ENCODE peak calls at places on chromosomes 16 and 17, in nine cellular contexts. M is GM12864, I is heart right ventricle, K is heart left ventricle, U is astrocyte, L is endodermal cell, X is cardiac fibroblast, W is left lung, J is ascending aorta. O is an unnamed sample.

GRCh38 chr16:68921654-68922053 is 78.3 kb downstream of the TANGO6 start:
- DNase-seq in U (peak), I (no peak), L (no peak), X (peak), M (no peak), W (no peak), K (no peak), J (no peak), O (no peak)

GRCh38 chr16:28090646-28091377 is 27.3 kb upstream of the GSG1L start:
- DNase-seq in X (peak), U (peak), K (peak), J (no peak), M (no peak), L (peak), I (no peak), W (no peak), O (no peak)

GRCh38 chr16:48206594-48207242 is 37.4 kb upstream of the LONP2 start:
- DNase-seq in I (no peak), W (no peak), M (peak), K (no peak), U (no peak), L (no peak), X (peak), J (no peak), O (no peak)

GRCh38 chr16:370980-371728 is 816 bp upstream of the MRPL28 start:
- DNase-seq in X (no peak), J (no peak), M (no peak), I (no peak), W (no peak), K (peak), U (no peak), L (peak), O (no peak)

GRCh38 chr16:85376292-85377095 is 236.6 kb upstream of the GSE1 start:
- DNase-seq in M (no peak), I (peak), X (no peak), K (no peak), J (no peak), L (no peak), U (no peak), W (no peak), O (no peak)

GRCh38 chr16:89350701-89351380 is 133.3 kb downstream of the ZNF778 start:
- DNase-seq in U (peak), I (no peak), X (no peak), J (no peak), M (no peak), L (no peak), W (no peak), K (no peak), O (no peak)

GRCh38 chr17:6753006-6753445 is 2.8 kb upstream of the XAF1 start:
- DNase-seq in W (peak), I (peak), L (peak), X (peak), M (no peak), J (no peak), K (peak), U (peak), O (peak)

GRCh38 chr17:57634713-57635465 is 110.2 kb downstream of the CCDC182 start:
- DNase-seq in I (no peak), X (peak), L (no peak), K (no peak), U (peak), W (no peak), M (no peak), J (no peak), O (no peak)

GRCh38 chr16:25633549-25633948 is 58.2 kb upstream of the HS3ST4 start:
- DNase-seq in L (peak), U (no peak), I (no peak), X (peak), K (no peak), M (peak), W (no peak), J (no peak), O (no peak)

GRCh38 chr16:68267612-68268405 is 3.5 kb downstream of the SLC7A6 start:
- DNase-seq in K (no peak), J (no peak), W (no peak), I (no peak), M (no peak), U (no peak), L (peak), X (no peak), O (no peak)

GRCh38 chr17:29615048-29615385 is 7.7 kb downstream of the CORO6 start:
- DNase-seq in L (no peak), K (no peak), X (peak), J (no peak), M (no peak), U (no peak), I (no peak), W (peak), O (no peak)

GRCh38 chr16:3587547-3588110 is 10.4 kb upstream of the NLRC3 start:
- DNase-seq in J (no peak), K (no peak), U (no peak), M (no peak), I (no peak), W (no peak), L (no peak), X (no peak), O (no peak)

GRCh38 chr17:2595736-2596135 is 2.3 kb downstream of the PAFAH1B1 start:
- DNase-seq in I (no peak), X (peak), K (no peak), J (no peak), M (no peak), U (no peak), L (peak), W (no peak), O (peak)

GRCh38 chr16:67169642-67170167 is 633 bp upstream of the NOL3 start:
- DNase-seq in J (no peak), K (no peak), W (no peak), L (peak), M (no peak), U (no peak), X (peak), I (peak), O (peak)

GRCh38 chr16:87047221-87048037 is 269.8 kb downstream of the C16orf95 start:
- DNase-seq in M (no peak), I (no peak), W (no peak), X (no peak), U (no peak), J (no peak), L (peak), K (no peak), O (peak)

GRCh38 chr17:30344283-30345088 is 10.6 kb upstream of the TMIGD1 start:
- DNase-seq in J (no peak), K (peak), L (no peak), M (no peak), W (peak), U (peak), X (peak), I (peak), O (peak)

GRCh38 chr17:17051791-17052461 is 9.7 kb downstream of the MPRIP start:
- DNase-seq in J (no peak), M (no peak), X (peak), I (no peak), L (peak), W (no peak), U (no peak), K (no peak), O (peak)

GRCh38 chr16:57795431-57795878 is 6.8 kb downstream of the KIFC3 start:
- DNase-seq in U (peak), M (no peak), L (peak), X (peak), J (no peak), I (peak), W (no peak), K (peak), O (peak)

GRCh38 chr17:45341389-45342158 is 24.8 kb upstream of the MAP3K14 start:
- DNase-seq in J (no peak), U (peak), X (peak), L (peak), W (peak), I (peak), M (no peak), K (peak), O (peak)

GRCh38 chr17:70478883-70479282 is 309.6 kb downstream of the KCNJ2 start:
- DNase-seq in W (no peak), X (no peak), U (no peak), K (no peak), M (no peak), J (no peak), L (no peak), I (no peak), O (no peak)

GRCh38 chr16:9008335-9009260 is 44.9 kb upstream of the USP7 start:
- DNase-seq in M (no peak), U (peak), K (peak), X (peak), L (peak), J (no peak), W (peak), I (peak), O (peak)

GRCh38 chr16:57316390-57317017 is 32.0 kb upstream of the PLLP start:
- DNase-seq in X (peak), K (peak), M (no peak), I (no peak), L (no peak), J (peak), W (no peak), U (peak), O (peak)

GRCh38 chr16:29807426-29808218 is 1.3 kb downstream of the MAZ start:
- DNase-seq in I (peak), W (peak), J (peak), L (peak), M (peak), U (peak), K (peak), X (peak), O (peak)

GRCh38 chr17:48997827-48998556 is 807 bp downstream of the IGF2BP1 start:
- DNase-seq in L (peak), U (no peak), M (no peak), I (no peak), K (no peak), J (no peak), W (no peak), X (no peak), O (no peak)

GRCh38 chr17:1907818-1908698 is 78.3 kb downstream of the RPA1 start:
- DNase-seq in W (no peak), K (no peak), J (no peak), I (no peak), U (peak), X (peak), L (peak), M (no peak), O (peak)

GRCh38 chr17:19876524-19877161 is 8.9 kb upstream of the ULK2 start:
- DNase-seq in M (no peak), I (peak), W (peak), X (no peak), U (no peak), L (no peak), J (no peak), K (peak), O (no peak)

GRCh38 chr17:70881093-70881492 is 711.8 kb downstream of the KCNJ2 start:
- DNase-seq in X (no peak), J (no peak), M (no peak), U (no peak), K (no peak), L (no peak), I (no peak), W (no peak), O (no peak)

GRCh38 chr17:17819561-17819995 is 17.2 kb downstream of the SREBF1 start:
- DNase-seq in J (peak), W (peak), M (no peak), K (no peak), I (peak), U (peak), X (peak), L (peak), O (peak)

GRCh38 chr16:72768611-72769010 is 279.3 kb downstream of the ZFHX3 start:
- DNase-seq in W (no peak), J (no peak), L (no peak), X (no peak), U (no peak), I (no peak), M (no peak), K (no peak), O (peak)

DNA sequence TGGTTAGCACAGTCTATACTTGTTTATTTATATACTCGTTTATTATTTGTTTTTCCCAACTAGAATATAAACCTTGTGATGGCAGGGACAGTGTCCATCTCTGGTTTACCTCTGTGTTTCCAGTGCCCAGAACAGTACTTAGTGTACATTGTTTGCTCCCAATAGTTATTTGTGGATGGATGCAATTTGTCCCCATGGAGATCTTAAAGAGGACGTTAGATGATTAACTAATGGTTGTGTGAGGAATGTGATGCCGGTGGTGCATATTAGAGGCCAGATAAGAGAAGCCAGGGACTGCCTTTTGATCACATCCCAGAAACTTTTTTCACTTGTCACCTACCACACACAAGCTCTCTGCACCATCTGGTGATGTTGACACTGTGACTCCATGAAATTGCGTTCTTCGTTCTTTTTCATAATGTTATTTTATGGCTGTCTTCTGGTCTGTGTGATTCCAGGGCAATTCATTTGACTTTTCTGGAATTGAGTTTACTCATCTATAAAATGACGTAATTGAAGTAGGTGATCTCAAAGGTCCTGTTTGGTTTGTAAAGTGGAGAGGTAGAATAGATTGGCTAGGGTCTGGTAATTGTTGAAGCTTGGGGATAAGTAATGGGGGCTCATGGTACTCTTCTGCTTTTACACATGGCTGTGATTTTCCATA is 1.2 kb downstream of the COX10 start:
- DNase-seq in W (no peak), X (no peak), M (no peak), J (no peak), I (no peak), U (no peak), L (no peak), K (no peak), O (no peak)
- H3K4me3 ChIP-seq in W (peak), X (peak), M (peak), J (peak), I (peak), U (peak), L (peak), K (peak), O (peak)

GRCh38 chr17:81322271-81323082 is 27.4 kb upstream of the SLC38A10 start:
- DNase-seq in W (no peak), L (peak), M (no peak), K (no peak), X (peak), J (no peak), U (no peak), I (no peak), O (no peak)
- TF ChIP-seq CTCF in W (no peak), L (peak), M (peak), K (no peak), X (peak), J (no peak), U (no peak), I (peak), O (peak)

GRCh38 chr16:10617662-10618420 is 37.4 kb upstream of the EMP2 start:
- DNase-seq in L (no peak), M (no peak), K (no peak), I (no peak), X (no peak), J (no peak), U (peak), W (no peak), O (no peak)

GRCh38 chr16:10616744-10617640 is 36.6 kb upstream of the EMP2 start:
- DNase-seq in W (peak), L (peak), K (peak), M (no peak), U (peak), X (peak), I (peak), J (no peak), O (peak)

GRCh38 chr16:10620120-10620519 is 39.7 kb upstream of the EMP2 start:
- DNase-seq in M (no peak), U (no peak), W (no peak), X (no peak), I (no peak), K (no peak), L (no peak), J (no peak), O (no peak)

GRCh38 chr16:10619271-10619849 is 39.0 kb upstream of the EMP2 start:
- DNase-seq in K (peak), X (no peak), J (no peak), I (peak), U (no peak), L (peak), W (peak), M (no peak), O (no peak)

GRCh38 chr16:10618710-10619209 is 38.4 kb upstream of the EMP2 start:
- DNase-seq in M (no peak), W (no peak), I (no peak), J (no peak), X (no peak), U (no peak), K (no peak), L (no peak), O (no peak)
- H3K4me3 ChIP-seq in M (no peak), W (peak), I (peak), J (no peak), X (no peak), U (no peak), K (peak), L (no peak), O (no peak)

GRCh38 chr17:76528528-76529223 is 8.8 kb downstream of the CYGB start:
- DNase-seq in I (peak), J (no peak), U (no peak), K (peak), X (peak), M (no peak), W (no peak), L (no peak), O (peak)
- TF ChIP-seq CTCF in I (peak), J (no peak), U (no peak), K (no peak), X (no peak), M (peak), W (no peak), L (no peak), O (peak)

GRCh38 chr17:55272711-55273578 is 8.2 kb downstream of the HLF start:
- DNase-seq in I (no peak), M (no peak), X (no peak), W (no peak), L (no peak), J (no peak), U (no peak), K (no peak), O (no peak)

GRCh38 chr17:55269894-55270293 is 5.1 kb downstream of the HLF start:
- DNase-seq in I (no peak), L (no peak), K (no peak), X (no peak), J (no peak), U (no peak), M (no peak), W (no peak), O (no peak)

GRCh38 chr17:55271958-55272710 is 7.4 kb downstream of the HLF start:
- DNase-seq in M (no peak), L (no peak), W (no peak), U (no peak), J (no peak), X (no peak), K (no peak), I (no peak), O (no peak)

GRCh38 chr17:55268649-55269480 is 4.1 kb downstream of the HLF start:
- DNase-seq in J (no peak), L (no peak), M (no peak), X (no peak), W (no peak), U (no peak), K (no peak), I (no peak), O (no peak)

DNA sequence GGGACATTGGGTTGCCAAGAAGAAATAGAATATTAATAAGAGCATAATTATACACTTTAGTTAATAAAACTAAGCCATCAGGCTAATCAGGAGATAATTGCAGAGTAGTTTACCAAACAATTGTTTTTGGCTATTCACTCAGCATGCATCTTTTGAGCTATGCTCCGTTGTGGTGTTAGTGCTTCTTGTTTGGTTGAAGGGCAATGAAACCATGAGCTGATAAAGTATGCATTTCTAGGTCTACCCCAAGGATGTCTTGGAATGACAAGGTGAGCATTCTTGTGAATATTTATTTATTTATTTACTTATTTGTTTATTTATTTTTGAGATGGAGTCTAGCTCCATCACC is 6.4 kb downstream of the HLF start:
- DNase-seq in X (no peak), W (no peak), K (no peak), J (no peak), I (no peak), U (no peak), L (no peak), M (no peak), O (no peak)
- H3K4me3 ChIP-seq in X (no peak), W (no peak), K (no peak), J (no peak), I (no peak), U (no peak), L (no peak), M (no peak), O (no peak)

O was measured in fibroblast of villous mesenchyme.